ENCODE peak calls at places on chromosomes 4 and X, in four cellular contexts. P is neural progenitor cell, T is Peyer's patch, G is cardiac muscle cell. N is an unnamed sample.

GRCh38 chrX:42565739-42566138 is 212.2 kb downstream of the PPP1R2C start:
- DNase-seq in P (no peak), G (no peak), T (no peak), N (no peak)

GRCh38 chr4:95093460-95093859 is 335.7 kb downstream of the BMPR1B start:
- DNase-seq in P (no peak), T (no peak), G (no peak), N (no peak)

GRCh38 chrX:149074429-149074828 is 430.7 kb downstream of the IDS start:
- DNase-seq in G (peak; percentile 86), T (no peak), P (no peak), N (no peak)

GRCh38 chr4:150224896-150225591 is 146.8 kb downstream of the DCLK2 start:
- DNase-seq in P (peak; percentile 25), T (no peak), G (peak; percentile 63), N (no peak)

GRCh38 chr4:158299459-158300007 is 89.2 kb downstream of the TMEM144 start:
- DNase-seq in T (no peak), G (no peak), P (no peak), N (no peak)

GRCh38 chrX:70998402-70999027 is 67.6 kb upstream of the SLC7A3 start:
- DNase-seq in T (no peak), G (peak; percentile 73), P (peak; percentile 69), N (no peak)

GRCh38 chr4:113840850-113841249 is 79.3 kb upstream of the CAMK2D start:
- DNase-seq in T (no peak), G (peak; percentile 36), P (no peak), N (no peak)

GRCh38 chr4:99540287-99540939 is 23.4 kb downstream of the TRMT10A start:
- DNase-seq in P (no peak), G (no peak), T (no peak), N (no peak)

GRCh38 chr4:87270144-87270543 is 49.7 kb upstream of the KLHL8 start:
- DNase-seq in G (peak; percentile 75), P (peak; percentile 59), T (no peak), N (no peak)

GRCh38 chrX:22660756-22661155 is 339.0 kb upstream of the DDX53 start:
- DNase-seq in T (no peak), P (no peak), G (no peak), N (no peak)

GRCh38 chrX:107565916-107566602 is 62.3 kb upstream of the PRPS1 start:
- DNase-seq in T (no peak), P (peak; percentile 85), G (peak; percentile 53), N (no peak)

GRCh38 chr4:6607368-6608050 is 32.5 kb downstream of the MAN2B2 start:
- DNase-seq in G (no peak), T (no peak), P (no peak), N (no peak)

GRCh38 chrX:46559062-46559461 is 13.8 kb upstream of the ZNF674 start:
- DNase-seq in P (no peak), T (no peak), G (peak; percentile 74), N (no peak)

GRCh38 chrX:136321532-136321931 is 20.8 kb downstream of the ADGRG4 start:
- DNase-seq in P (no peak), G (no peak), T (no peak), N (no peak)

GRCh38 chr4:8656711-8657380 is 64.3 kb downstream of the CPZ start:
- DNase-seq in T (peak; percentile 33), P (no peak), G (no peak), N (no peak)

GRCh38 chr4:55854132-55854531 is 684 bp downstream of the EXOC1 start:
- DNase-seq in T (no peak), P (no peak), G (peak; percentile 4), N (no peak)

GRCh38 chrX:71846429-71846828 is 64.2 kb upstream of the NHSL2 start:
- DNase-seq in G (peak; percentile 24), P (no peak), T (no peak), N (no peak)

GRCh38 chrX:65750674-65751469 is 83.4 kb downstream of the MSN start:
- DNase-seq in P (no peak), G (no peak), T (no peak), N (peak; percentile 47)

GRCh38 chr4:24730256-24731001 is 64.9 kb upstream of the SOD3 start:
- DNase-seq in P (no peak), G (peak; percentile 76), T (no peak), N (no peak)

GRCh38 chr4:132383571-132384199 is 765.4 kb upstream of the PCDH10 start:
- DNase-seq in G (no peak), T (no peak), P (no peak), N (no peak)

GRCh38 chr4:177573487-177573886 is 131.2 kb upstream of the AGA start:
- DNase-seq in G (peak; percentile 84), T (no peak), P (no peak), N (no peak)

GRCh38 chr4:25870081-25870480 is 7.3 kb upstream of the SEL1L3 start:
- DNase-seq in P (no peak), G (no peak), T (no peak), N (no peak)

GRCh38 chr4:121199742-121200561 is 35.8 kb upstream of the TNIP3 start:
- DNase-seq in G (no peak), P (no peak), T (no peak), N (no peak)

GRCh38 chr4:121951570-121952110 is at the start of gene TRPC3:
- DNase-seq in T (peak; percentile 54), P (peak; percentile 67), G (peak; percentile 23), N (peak; percentile 31)

GRCh38 chr4:64713256-64713840 is 304.1 kb upstream of the TECRL start:
- DNase-seq in T (no peak), G (peak; percentile 20), P (peak; percentile 23), N (no peak)

DNA sequence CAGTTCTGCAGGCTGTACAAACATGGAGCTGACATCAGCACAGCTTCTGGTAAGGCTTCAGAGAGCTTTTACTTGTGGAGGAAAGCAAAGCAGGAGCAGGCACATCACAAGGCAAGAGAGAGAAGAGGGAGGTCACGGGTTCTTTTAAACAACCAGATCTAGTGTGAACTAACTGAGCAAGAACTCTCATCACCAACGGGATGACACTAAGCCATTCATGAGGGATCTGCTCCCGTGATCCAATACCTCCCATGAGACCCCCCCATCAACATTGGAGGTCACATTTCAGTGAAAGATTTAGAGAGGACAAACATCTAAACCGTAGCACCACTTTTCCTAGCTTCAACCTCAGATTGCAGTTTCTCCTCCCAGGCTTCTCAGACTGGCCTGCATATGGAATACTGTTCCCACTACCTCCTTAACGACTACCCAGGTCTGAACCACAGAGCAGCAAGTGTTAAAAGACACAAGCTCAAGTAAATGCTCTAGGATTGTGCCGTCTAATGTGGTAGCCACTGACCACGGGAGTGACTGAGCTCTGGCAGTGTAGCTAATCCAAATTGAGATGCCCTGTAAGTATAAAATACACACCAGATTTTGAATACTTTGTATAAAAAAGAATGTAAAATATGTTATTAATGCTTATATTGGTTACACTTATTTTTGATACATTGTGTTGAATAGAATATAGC is 192.7 kb downstream of the PTTG2 start:
- DNase-seq in G (no peak), T (no peak), P (no peak), N (no peak)
- H3K27ac ChIP-seq in G (no peak overlapping the region), T (no peak overlapping the region), P (no peak overlapping the region), N (no peak overlapping the region)

GRCh38 chrX:133549319-133549933 is 134.1 kb upstream of the GPC4 start:
- DNase-seq in P (no peak), G (no peak), T (no peak), N (no peak)

GRCh38 chrX:133544105-133544504 is 128.8 kb upstream of the GPC4 start:
- DNase-seq in T (no peak), G (peak; percentile 41), P (no peak), N (no peak)

GRCh38 chrX:133544778-133545177 is 129.5 kb upstream of the GPC4 start:
- DNase-seq in P (no peak), T (no peak), G (no peak), N (no peak)

GRCh38 chrX:133543654-133544053 is 128.4 kb upstream of the GPC4 start:
- DNase-seq in P (no peak), G (no peak), T (no peak), N (no peak)

GRCh38 chrX:133546441-133546840 is 131.2 kb upstream of the GPC4 start:
- DNase-seq in T (no peak), P (no peak), G (peak; percentile 4), N (no peak)
- H3K4me1 ChIP-seq in T (no peaks in the 10 kb centered on the region), P (no peaks in the 10 kb centered on the region), G (peaks cover 6% of the 10 kb centered on the region), N (no peaks in the 10 kb centered on the region)

GRCh38 chrX:78957768-78958130 is 12.6 kb downstream of the P2RY10 start:
- DNase-seq in P (no peak), G (no peak), T (no peak), N (no peak)
- H3K36me3 ChIP-seq in P (no peaks in the 10 kb centered on the region), G (no peaks in the 10 kb centered on the region), T (no peaks in the 10 kb centered on the region), N (peaks cover 9% of the 10 kb centered on the region)

GRCh38 chrX:118534716-118535493 is 39.3 kb downstream of the DOCK11 start:
- DNase-seq in T (no peak), P (peak; percentile 37), G (no peak), N (no peak)
- H3K27ac ChIP-seq in T (no peak overlapping the region), P (no peak overlapping the region), G (no peak overlapping the region), N (no peak overlapping the region)